ENCODE peak calls at places on chromosomes 5 and 9, in four cellular contexts. One of them, this sample, is unnamed.

GRCh38 chr5:146633273-146633672 is 117.3 kb upstream of the GPR151 start:
- DNase-seq in tibial artery: no peak
- DNase-seq in AG04450: no peak
- DNase-seq in AG09309: no peak
- DNase-seq in this sample: no peak

GRCh38 chr5:80246995-80247729 is 8.7 kb downstream of the SERINC5 start:
- DNase-seq in AG04450: no peak
- DNase-seq in AG09309: peak
- DNase-seq in tibial artery: peak
- DNase-seq in this sample: peak

GRCh38 chr5:107293551-107293950 is 377.2 kb downstream of the EFNA5 start:
- DNase-seq in AG04450: no peak
- DNase-seq in tibial artery: no peak
- DNase-seq in AG09309: no peak
- DNase-seq in this sample: no peak

GRCh38 chr5:147949711-147950573 is 43.6 kb upstream of the C5orf46 start:
- DNase-seq in tibial artery: no peak
- DNase-seq in AG09309: peak
- DNase-seq in AG04450: no peak
- DNase-seq in this sample: peak

GRCh38 chr5:16992006-16992405 is 55.9 kb upstream of the MYO10 start:
- DNase-seq in AG04450: no peak
- DNase-seq in AG09309: peak
- DNase-seq in tibial artery: no peak
- DNase-seq in this sample: peak

GRCh38 chr5:142783601-142784291 is 13.6 kb downstream of the ARHGAP26 start:
- DNase-seq in AG09309: no peak
- DNase-seq in tibial artery: peak
- DNase-seq in AG04450: no peak
- DNase-seq in this sample: peak

GRCh38 chr5:136058972-136059354 is 30.2 kb downstream of the TGFBI start:
- DNase-seq in AG04450: no peak
- DNase-seq in AG09309: no peak
- DNase-seq in tibial artery: no peak
- DNase-seq in this sample: no peak

GRCh38 chr9:86766912-86767311 is 180.4 kb downstream of the GAS1 start:
- DNase-seq in tibial artery: peak
- DNase-seq in AG04450: peak
- DNase-seq in AG09309: peak
- DNase-seq in this sample: peak

GRCh38 chr9:36911037-36911436 is 123.0 kb downstream of the PAX5 start:
- DNase-seq in AG04450: no peak
- DNase-seq in tibial artery: no peak
- DNase-seq in AG09309: no peak
- DNase-seq in this sample: no peak

GRCh38 chr9:112848316-112849151 is 42.1 kb downstream of the SLC46A2 start:
- DNase-seq in AG04450: no peak
- DNase-seq in AG09309: no peak
- DNase-seq in tibial artery: no peak
- DNase-seq in this sample: no peak

GRCh38 chr5:54785729-54786548 is 199.5 kb downstream of the ESM1 start:
- DNase-seq in AG04450: no peak
- DNase-seq in tibial artery: peak
- DNase-seq in AG09309: no peak
- DNase-seq in this sample: no peak

GRCh38 chr5:149434162-149435014 is 55.3 kb upstream of the IL17B start:
- DNase-seq in AG04450: peak
- DNase-seq in AG09309: no peak
- DNase-seq in tibial artery: peak
- DNase-seq in this sample: no peak

GRCh38 chr9:130447193-130447816 is 2.5 kb downstream of the ASS1 start:
- DNase-seq in AG09309: no peak
- DNase-seq in tibial artery: no peak
- DNase-seq in AG04450: no peak
- DNase-seq in this sample: no peak

GRCh38 chr9:84325347-84325982 is 15.1 kb downstream of the SLC28A3 start:
- DNase-seq in AG04450: no peak
- DNase-seq in tibial artery: no peak
- DNase-seq in AG09309: no peak
- DNase-seq in this sample: no peak

GRCh38 chr5:135985946-135986345 is 31.2 kb upstream of the LECT2 start:
- DNase-seq in tibial artery: no peak
- DNase-seq in AG04450: no peak
- DNase-seq in AG09309: no peak
- DNase-seq in this sample: no peak

GRCh38 chr5:127820910-127821553 is 117.8 kb downstream of the CCDC192 start:
- DNase-seq in AG04450: no peak
- DNase-seq in tibial artery: no peak
- DNase-seq in AG09309: peak
- DNase-seq in this sample: peak

GRCh38 chr9:34514401-34514800 is 8.4 kb downstream of the ENHO start:
- DNase-seq in tibial artery: no peak
- DNase-seq in AG09309: no peak
- DNase-seq in AG04450: no peak
- DNase-seq in this sample: no peak

GRCh38 chr9:17318821-17319320 is 184.0 kb downstream of the CNTLN start:
- DNase-seq in AG09309: no peak
- DNase-seq in tibial artery: no peak
- DNase-seq in AG04450: no peak
- DNase-seq in this sample: no peak

GRCh38 chr5:80568251-80568650 is 1.8 kb downstream of the ANKRD34B start:
- DNase-seq in tibial artery: no peak
- DNase-seq in AG04450: no peak
- DNase-seq in AG09309: no peak
- DNase-seq in this sample: no peak

GRCh38 chr9:113484258-113484730 is 20.8 kb downstream of the RGS3 start:
- DNase-seq in AG04450: no peak
- DNase-seq in AG09309: no peak
- DNase-seq in tibial artery: peak
- DNase-seq in this sample: no peak

GRCh38 chr5:108295588-108296368 is 86.1 kb downstream of the FBXL17 start:
- DNase-seq in AG09309: no peak
- DNase-seq in AG04450: no peak
- DNase-seq in tibial artery: no peak
- DNase-seq in this sample: no peak

GRCh38 chr5:14510156-14510734 is 71.3 kb upstream of the OTULINL start:
- DNase-seq in AG04450: no peak
- DNase-seq in AG09309: no peak
- DNase-seq in tibial artery: no peak
- DNase-seq in this sample: no peak

GRCh38 chr5:15620501-15620900 is 120.5 kb downstream of the FBXL7 start:
- DNase-seq in tibial artery: peak
- DNase-seq in AG04450: no peak
- DNase-seq in AG09309: peak
- DNase-seq in this sample: peak

GRCh38 chr5:159904874-159905273 is 11.4 kb upstream of the ADRA1B start:
- DNase-seq in AG04450: no peak
- DNase-seq in tibial artery: no peak
- DNase-seq in AG09309: no peak
- DNase-seq in this sample: no peak

GRCh38 chr5:14025566-14026276 is 81.2 kb upstream of the DNAH5 start:
- DNase-seq in AG09309: no peak
- DNase-seq in AG04450: no peak
- DNase-seq in tibial artery: no peak
- DNase-seq in this sample: no peak

GRCh38 chr5:40080191-40080590 is 599.5 kb upstream of the PTGER4 start:
- DNase-seq in tibial artery: no peak
- DNase-seq in AG09309: no peak
- DNase-seq in AG04450: no peak
- DNase-seq in this sample: no peak

GRCh38 chr5:180811012-180811622 is 8.5 kb upstream of the MGAT1 start:
- DNase-seq in AG04450: no peak
- DNase-seq in tibial artery: peak
- DNase-seq in AG09309: no peak
- DNase-seq in this sample: no peak

GRCh38 chr9:14288433-14288832 is 25.5 kb downstream of the NFIB start:
- DNase-seq in AG04450: no peak
- DNase-seq in tibial artery: no peak
- DNase-seq in AG09309: no peak
- DNase-seq in this sample: no peak

GRCh38 chr5:102809033-102809432 is 53.9 kb downstream of the PAM start:
- DNase-seq in tibial artery: no peak
- DNase-seq in AG09309: no peak
- DNase-seq in AG04450: no peak
- DNase-seq in this sample: no peak

GRCh38 chr9:104907278-104907951 is 20.5 kb downstream of the ABCA1 start:
- DNase-seq in AG04450: no peak
- DNase-seq in AG09309: no peak
- DNase-seq in tibial artery: no peak
- DNase-seq in this sample: peak

GRCh38 chr5:21145376-21145775 is 1157.4 kb upstream of the CDH18 start:
- DNase-seq in tibial artery: no peak
- DNase-seq in AG09309: no peak
- DNase-seq in AG04450: no peak
- DNase-seq in this sample: no peak

GRCh38 chr5:77312411-77312810 is 101.9 kb downstream of the PDE8B start:
- DNase-seq in AG04450: no peak
- DNase-seq in tibial artery: no peak
- DNase-seq in AG09309: peak
- DNase-seq in this sample: no peak

GRCh38 chr9:32264171-32264862 is 120.1 kb upstream of the ACO1 start:
- DNase-seq in AG04450: no peak
- DNase-seq in AG09309: no peak
- DNase-seq in tibial artery: no peak
- DNase-seq in this sample: no peak

GRCh38 chr9:84371737-84372136 is 31.2 kb upstream of the SLC28A3 start:
- DNase-seq in AG09309: peak
- DNase-seq in AG04450: peak
- DNase-seq in tibial artery: peak
- DNase-seq in this sample: peak

GRCh38 chr5:10604975-10605374 is 41.1 kb downstream of the ANKRD33B start:
- DNase-seq in AG04450: no peak
- DNase-seq in tibial artery: no peak
- DNase-seq in AG09309: no peak
- DNase-seq in this sample: no peak

GRCh38 chr5:143536364-143536763 is 132.9 kb upstream of the NR3C1 start:
- DNase-seq in tibial artery: peak
- DNase-seq in AG09309: peak
- DNase-seq in AG04450: peak
- DNase-seq in this sample: peak

GRCh38 chr9:135066291-135066690 is 21.2 kb upstream of the OLFM1 start:
- DNase-seq in AG04450: no peak
- DNase-seq in AG09309: no peak
- DNase-seq in tibial artery: no peak
- DNase-seq in this sample: no peak

GRCh38 chr5:113162208-113162607 is 185.6 kb downstream of the DCP2 start:
- DNase-seq in tibial artery: no peak
- DNase-seq in AG09309: no peak
- DNase-seq in AG04450: no peak
- DNase-seq in this sample: no peak

GRCh38 chr5:81749562-81750307 is 1.2 kb downstream of the SSBP2 start:
- DNase-seq in AG04450: no peak
- DNase-seq in AG09309: no peak
- DNase-seq in tibial artery: peak
- DNase-seq in this sample: no peak
- TF ChIP-seq CTCF in AG04450: no peak
- TF ChIP-seq CTCF in AG09309: no peak
- TF ChIP-seq CTCF in tibial artery: no peak
- TF ChIP-seq CTCF in this sample: no peak

DNA sequence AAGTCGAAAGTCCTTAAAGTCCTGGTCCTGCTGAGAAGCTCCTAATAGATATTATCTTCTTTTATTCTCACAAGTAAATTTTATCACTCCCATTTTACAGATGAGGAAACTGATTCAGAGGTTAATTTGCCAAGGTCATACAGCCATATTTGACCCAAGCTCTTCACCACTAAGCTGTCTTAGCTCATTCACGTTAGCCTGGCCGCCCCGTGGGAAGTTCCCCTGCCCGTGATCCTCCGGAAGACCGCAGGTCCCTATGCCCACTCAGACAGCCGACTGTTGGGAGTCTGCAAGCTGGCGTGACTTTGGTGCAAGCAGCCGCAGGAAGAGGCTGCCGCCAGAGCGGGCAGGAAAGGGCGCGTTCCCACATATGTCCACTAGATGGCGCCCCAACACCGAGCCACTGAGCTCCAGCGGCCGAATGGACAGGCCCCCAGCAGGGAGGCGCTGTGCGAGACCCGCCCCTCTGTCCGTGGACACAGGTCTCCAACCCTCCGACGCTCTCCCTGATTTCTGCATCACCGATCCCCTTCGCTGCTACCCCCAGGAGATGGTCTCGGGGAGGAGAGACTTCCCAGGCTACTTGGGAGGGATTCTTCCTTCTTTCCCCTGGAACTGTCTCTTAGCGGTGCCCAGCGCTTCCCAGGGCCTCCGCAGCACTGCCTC is 10.0 kb upstream of the ARAP3 start:
- DNase-seq in AG04450: peak
- DNase-seq in AG09309: peak
- DNase-seq in tibial artery: peak
- DNase-seq in this sample: peak
- H3K4me3 ChIP-seq in AG04450: peak
- H3K4me3 ChIP-seq in AG09309: peak
- H3K4me3 ChIP-seq in tibial artery: peak
- H3K4me3 ChIP-seq in this sample: peak

GRCh38 chr5:154329519-154329918 is 116.3 kb upstream of the SAP30L start:
- DNase-seq in AG04450: no peak
- DNase-seq in AG09309: no peak
- DNase-seq in tibial artery: no peak
- DNase-seq in this sample: no peak

GRCh38 chr5:154333016-154333415 is 112.8 kb upstream of the SAP30L start:
- DNase-seq in AG09309: no peak
- DNase-seq in tibial artery: no peak
- DNase-seq in AG04450: no peak
- DNase-seq in this sample: no peak

GRCh38 chr5:154330097-154330667 is 115.6 kb upstream of the SAP30L start:
- DNase-seq in AG04450: no peak
- DNase-seq in AG09309: no peak
- DNase-seq in tibial artery: no peak
- DNase-seq in this sample: no peak

GRCh38 chr5:154331267-154331666 is 114.5 kb upstream of the SAP30L start:
- DNase-seq in AG04450: no peak
- DNase-seq in tibial artery: no peak
- DNase-seq in AG09309: no peak
- DNase-seq in this sample: no peak

GRCh38 chr5:154331924-154332323 is 113.9 kb upstream of the SAP30L start:
- DNase-seq in AG04450: no peak
- DNase-seq in AG09309: no peak
- DNase-seq in tibial artery: no peak
- DNase-seq in this sample: no peak
- TF ChIP-seq CTCF in AG04450: no peak
- TF ChIP-seq CTCF in AG09309: no peak
- TF ChIP-seq CTCF in tibial artery: no peak
- TF ChIP-seq CTCF in this sample: no peak

DNA sequence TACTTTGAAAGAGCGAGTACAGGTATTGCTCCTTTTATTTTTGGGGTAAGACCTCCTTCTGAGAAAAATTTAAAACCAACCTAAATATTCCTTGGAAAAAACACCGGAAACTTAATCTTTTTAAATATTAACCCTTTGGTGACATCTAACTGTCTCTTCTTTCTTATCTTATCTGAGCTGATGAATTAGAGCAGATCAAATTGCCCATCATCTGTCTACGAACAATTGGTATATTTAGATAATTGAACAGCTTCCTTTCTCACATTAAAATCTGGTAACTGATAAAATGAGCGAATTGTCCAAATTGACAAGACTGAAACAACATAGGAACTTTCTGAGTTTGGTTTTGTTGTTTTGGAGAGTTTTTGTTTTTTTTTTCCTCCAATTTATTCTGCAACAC is 2.0 kb downstream of the ISL1 start:
- DNase-seq in AG04450: no peak
- DNase-seq in tibial artery: no peak
- DNase-seq in AG09309: no peak
- DNase-seq in this sample: no peak
- H3K4me3 ChIP-seq in AG04450: no peak
- H3K4me3 ChIP-seq in tibial artery: no peak
- H3K4me3 ChIP-seq in AG09309: no peak
- H3K4me3 ChIP-seq in this sample: no peak

This sample was measured in astrocyte of the cerebellum.